ENCODE peak calls at places on chromosomes 6 and 20, in seven cellular contexts. B is renal cortical epithelial cell; R is GM23248; Z is naive thymus-derived CD8-positive, alpha-beta T cell; E is left kidney; K is fibroblast of lung; F is Kasumi-1. V is an unnamed sample.

GRCh38 chr20:22475662-22476061 is 108.7 kb downstream of the FOXA2 start:
- DNase-seq in K (no peak), F (no peak), B (no peak), Z (no peak), R (no peak), E (peak), V (no peak)

GRCh38 chr20:19958243-19958642 is 58.9 kb upstream of the NAA20 start:
- DNase-seq in R (no peak), F (no peak), K (no peak), B (no peak), E (no peak), Z (no peak), V (no peak)

GRCh38 chr6:70108230-70108629 is 194.7 kb downstream of the COL9A1 start:
- DNase-seq in E (peak), B (peak), K (peak), F (peak), R (peak), Z (peak), V (no peak)

GRCh38 chr6:31407699-31408098 is 4.3 kb downstream of the MICA start:
- DNase-seq in Z (no peak), R (peak), E (no peak), K (peak), B (peak), F (peak), V (no peak)

GRCh38 chr6:81950877-81951276 is 198.4 kb upstream of the TENT5A start:
- DNase-seq in B (no peak), Z (no peak), E (no peak), R (peak), F (peak), K (peak), V (no peak)

GRCh38 chr6:116364361-116364760 is 6.4 kb upstream of the DSE start:
- DNase-seq in B (peak), R (peak), E (no peak), K (no peak), F (no peak), Z (no peak), V (no peak)

GRCh38 chr6:158789115-158789917 is 29.9 kb downstream of the EZR start:
- DNase-seq in K (no peak), B (no peak), R (no peak), E (no peak), Z (peak), F (peak), V (no peak)

GRCh38 chr6:31293343-31293742 is 21.5 kb upstream of the HLA-C start:
- DNase-seq in F (no peak), K (peak), E (peak), B (peak), R (peak), Z (no peak), V (no peak)

GRCh38 chr6:89763550-89763949 is 56.0 kb downstream of the MDN1 start:
- DNase-seq in K (peak), E (no peak), B (peak), R (peak), Z (no peak), F (no peak), V (no peak)

GRCh38 chr20:63850689-63851547 is 10.4 kb upstream of the ABHD16B start:
- DNase-seq in Z (no peak), E (no peak), R (no peak), F (peak), K (no peak), B (no peak), V (no peak)

GRCh38 chr20:37071481-37071911 is 24.3 kb downstream of the RBL1 start:
- DNase-seq in R (peak), E (no peak), Z (peak), K (peak), B (peak), F (peak), V (no peak)

GRCh38 chr20:5786930-5787826 is 37.0 kb downstream of the SHLD1 start:
- DNase-seq in Z (no peak), K (peak), R (peak), E (peak), B (peak), F (no peak), V (peak)

GRCh38 chr6:29989211-29989610 is 46.9 kb downstream of the HLA-A start:
- DNase-seq in E (no peak), F (no peak), Z (no peak), K (no peak), R (peak), B (peak), V (no peak)

GRCh38 chr20:62624325-62624690 is 18.0 kb upstream of the SLCO4A1 start:
- DNase-seq in F (peak), Z (no peak), R (no peak), B (no peak), K (no peak), E (peak), V (no peak)

GRCh38 chr6:139679516-139680179 is 305.2 kb upstream of the CITED2 start:
- DNase-seq in F (no peak), Z (no peak), R (peak), E (peak), K (peak), B (no peak), V (no peak)

GRCh38 chr20:57814529-57814928 is 104.7 kb upstream of the PMEPA1 start:
- DNase-seq in K (no peak), Z (no peak), R (no peak), F (no peak), E (no peak), B (no peak), V (no peak)

GRCh38 chr6:170172825-170173231 is 118.0 kb downstream of the DLL1 start:
- DNase-seq in Z (no peak), B (no peak), R (no peak), K (no peak), F (no peak), E (no peak), V (no peak)

GRCh38 chr20:62183426-62184142 is 756 bp downstream of the MTG2 start:
- DNase-seq in F (peak), R (peak), K (no peak), B (no peak), Z (no peak), E (peak), V (no peak)

GRCh38 chr6:17905611-17906592 is 81.5 kb downstream of the KIF13A start:
- DNase-seq in K (peak), B (peak), E (no peak), Z (no peak), R (peak), F (no peak), V (no peak)

GRCh38 chr20:59016795-59017492 is 2.3 kb upstream of the TUBB1 start:
- DNase-seq in B (no peak), F (no peak), Z (no peak), K (no peak), E (no peak), R (no peak), V (no peak)

GRCh38 chr20:56504373-56505005 is 20.1 kb upstream of the FAM209A start:
- DNase-seq in K (no peak), R (peak), Z (peak), F (peak), E (no peak), B (no peak), V (no peak)

GRCh38 chr6:150723857-150724256 is 124.2 kb downstream of the PLEKHG1 start:
- DNase-seq in F (no peak), B (peak), R (peak), Z (no peak), K (no peak), E (no peak), V (no peak)

GRCh38 chr6:33015798-33016197 is 6.4 kb upstream of the HLA-DOA start:
- DNase-seq in F (no peak), E (no peak), Z (no peak), K (no peak), R (no peak), B (no peak), V (no peak)

GRCh38 chr20:45998761-45999160 is 9.9 kb upstream of the MMP9 start:
- DNase-seq in K (no peak), R (no peak), B (no peak), F (peak), Z (no peak), E (no peak), V (no peak)

GRCh38 chr20:9311132-9311531 is 203.3 kb upstream of the LAMP5 start:
- DNase-seq in B (peak), F (no peak), Z (no peak), R (peak), E (no peak), K (peak), V (no peak)

GRCh38 chr6:148457843-148458159 is 115.2 kb downstream of the SASH1 start:
- DNase-seq in F (no peak), K (no peak), R (no peak), E (no peak), B (no peak), Z (no peak), V (no peak)

GRCh38 chr6:27545271-27546046 is 72.6 kb upstream of the ZNF184 start:
- DNase-seq in K (peak), B (peak), E (peak), F (no peak), R (peak), Z (no peak), V (no peak)

GRCh38 chr20:60381643-60382400 is 423.6 kb downstream of the CDH26 start:
- DNase-seq in B (no peak), K (peak), R (no peak), E (no peak), F (no peak), Z (no peak), V (no peak)

GRCh38 chr6:26307830-26308229 is 57.2 kb upstream of the BTN3A2 start:
- DNase-seq in R (no peak), E (no peak), B (no peak), F (no peak), K (no peak), Z (no peak), V (no peak)

GRCh38 chr20:53157443-53158408 is 185.6 kb downstream of the TSHZ2 start:
- DNase-seq in R (peak), B (peak), F (peak), E (peak), Z (peak), K (peak), V (no peak)

GRCh38 chr6:37131104-37131959 is 38.6 kb upstream of the PIM1 start:
- DNase-seq in B (peak), F (no peak), R (peak), Z (no peak), K (peak), E (peak), V (peak)

GRCh38 chr6:2529217-2529719 is 221.5 kb downstream of the MYLK4 start:
- DNase-seq in E (no peak), F (no peak), B (no peak), K (no peak), Z (no peak), R (no peak), V (no peak)

GRCh38 chr20:63232235-63233060 is 3.3 kb upstream of the BIRC7 start:
- DNase-seq in Z (no peak), F (no peak), K (peak), E (no peak), R (peak), B (peak), V (no peak)

V was measured in right atrium auricular region.